ENCODE peak calls at places on chromosomes 2 and 18, in eight cellular contexts. One of them, this sample, is unnamed.

GRCh38 chr2:8848328-8849100 is 11.1 kb upstream of the KIDINS220 start:
- DNase-seq in brain microvascular endothelial cell: no peak
- DNase-seq in amniotic stem cell: no peak
- DNase-seq in H54: no peak
- DNase-seq in SK-MEL-5: no peak
- DNase-seq in NCI-H146: no peak
- DNase-seq in left ventricle myocardium superior: no peak
- DNase-seq in activated CD4-positive, alpha-beta T cell treated with anti-CD3 and anti-CD28 coated beads, Interleukin-2, amount 50 U/mL, for 24 hours: no peak
- DNase-seq in this sample: no peak

GRCh38 chr2:132999421-132999820 is 329.4 kb upstream of the LYPD1 start:
- DNase-seq in amniotic stem cell: no peak
- DNase-seq in SK-MEL-5: peak
- DNase-seq in brain microvascular endothelial cell: no peak
- DNase-seq in activated CD4-positive, alpha-beta T cell treated with anti-CD3 and anti-CD28 coated beads, Interleukin-2, amount 50 U/mL, for 24 hours: no peak
- DNase-seq in left ventricle myocardium superior: no peak
- DNase-seq in NCI-H146: no peak
- DNase-seq in H54: no peak
- DNase-seq in this sample: no peak

GRCh38 chr2:165839610-165840009 is 45.6 kb upstream of the GALNT3 start:
- DNase-seq in brain microvascular endothelial cell: peak
- DNase-seq in amniotic stem cell: no peak
- DNase-seq in left ventricle myocardium superior: no peak
- DNase-seq in NCI-H146: no peak
- DNase-seq in activated CD4-positive, alpha-beta T cell treated with anti-CD3 and anti-CD28 coated beads, Interleukin-2, amount 50 U/mL, for 24 hours: no peak
- DNase-seq in SK-MEL-5: no peak
- DNase-seq in H54: no peak
- DNase-seq in this sample: no peak

GRCh38 chr18:24491882-24492281 is 31.4 kb downstream of the HRH4 start:
- DNase-seq in brain microvascular endothelial cell: no peak
- DNase-seq in H54: no peak
- DNase-seq in NCI-H146: peak
- DNase-seq in activated CD4-positive, alpha-beta T cell treated with anti-CD3 and anti-CD28 coated beads, Interleukin-2, amount 50 U/mL, for 24 hours: no peak
- DNase-seq in amniotic stem cell: no peak
- DNase-seq in SK-MEL-5: no peak
- DNase-seq in left ventricle myocardium superior: no peak
- DNase-seq in this sample: peak

GRCh38 chr18:49510393-49511115 is 23.5 kb upstream of the C18orf32 start:
- DNase-seq in H54: peak
- DNase-seq in activated CD4-positive, alpha-beta T cell treated with anti-CD3 and anti-CD28 coated beads, Interleukin-2, amount 50 U/mL, for 24 hours: peak
- DNase-seq in NCI-H146: peak
- DNase-seq in brain microvascular endothelial cell: peak
- DNase-seq in left ventricle myocardium superior: peak
- DNase-seq in amniotic stem cell: no peak
- DNase-seq in SK-MEL-5: peak
- DNase-seq in this sample: peak

GRCh38 chr18:48782381-48782841 is 168.4 kb downstream of the SMAD7 start:
- DNase-seq in left ventricle myocardium superior: peak
- DNase-seq in amniotic stem cell: no peak
- DNase-seq in brain microvascular endothelial cell: no peak
- DNase-seq in activated CD4-positive, alpha-beta T cell treated with anti-CD3 and anti-CD28 coated beads, Interleukin-2, amount 50 U/mL, for 24 hours: no peak
- DNase-seq in SK-MEL-5: no peak
- DNase-seq in H54: no peak
- DNase-seq in NCI-H146: no peak
- DNase-seq in this sample: no peak

GRCh38 chr2:105038383-105039061 is 653 bp downstream of the MRPS9 start:
- DNase-seq in H54: peak
- DNase-seq in activated CD4-positive, alpha-beta T cell treated with anti-CD3 and anti-CD28 coated beads, Interleukin-2, amount 50 U/mL, for 24 hours: no peak
- DNase-seq in NCI-H146: peak
- DNase-seq in left ventricle myocardium superior: no peak
- DNase-seq in brain microvascular endothelial cell: no peak
- DNase-seq in amniotic stem cell: no peak
- DNase-seq in SK-MEL-5: no peak
- DNase-seq in this sample: peak

GRCh38 chr2:96097951-96098823 is 18.2 kb downstream of the ADRA2B start:
- DNase-seq in H54: no peak
- DNase-seq in amniotic stem cell: no peak
- DNase-seq in activated CD4-positive, alpha-beta T cell treated with anti-CD3 and anti-CD28 coated beads, Interleukin-2, amount 50 U/mL, for 24 hours: no peak
- DNase-seq in left ventricle myocardium superior: peak
- DNase-seq in brain microvascular endothelial cell: no peak
- DNase-seq in NCI-H146: no peak
- DNase-seq in SK-MEL-5: no peak
- DNase-seq in this sample: no peak

GRCh38 chr2:150911766-150912280 is 349.8 kb downstream of the RBM43 start:
- DNase-seq in left ventricle myocardium superior: peak
- DNase-seq in SK-MEL-5: peak
- DNase-seq in activated CD4-positive, alpha-beta T cell treated with anti-CD3 and anti-CD28 coated beads, Interleukin-2, amount 50 U/mL, for 24 hours: no peak
- DNase-seq in amniotic stem cell: no peak
- DNase-seq in H54: no peak
- DNase-seq in brain microvascular endothelial cell: peak
- DNase-seq in NCI-H146: no peak
- DNase-seq in this sample: no peak

GRCh38 chr2:3303583-3304406 is 73.8 kb downstream of the EIPR1 start:
- DNase-seq in left ventricle myocardium superior: peak
- DNase-seq in NCI-H146: peak
- DNase-seq in brain microvascular endothelial cell: peak
- DNase-seq in H54: peak
- DNase-seq in SK-MEL-5: peak
- DNase-seq in amniotic stem cell: peak
- DNase-seq in activated CD4-positive, alpha-beta T cell treated with anti-CD3 and anti-CD28 coated beads, Interleukin-2, amount 50 U/mL, for 24 hours: peak
- DNase-seq in this sample: peak

GRCh38 chr2:206084870-206085741 is 868 bp downstream of the INO80D start:
- DNase-seq in left ventricle myocardium superior: peak
- DNase-seq in H54: peak
- DNase-seq in amniotic stem cell: no peak
- DNase-seq in activated CD4-positive, alpha-beta T cell treated with anti-CD3 and anti-CD28 coated beads, Interleukin-2, amount 50 U/mL, for 24 hours: peak
- DNase-seq in SK-MEL-5: peak
- DNase-seq in NCI-H146: peak
- DNase-seq in brain microvascular endothelial cell: no peak
- DNase-seq in this sample: peak

GRCh38 chr18:48052291-48052840 is 121.9 kb upstream of the SMAD2 start:
- DNase-seq in amniotic stem cell: no peak
- DNase-seq in left ventricle myocardium superior: no peak
- DNase-seq in activated CD4-positive, alpha-beta T cell treated with anti-CD3 and anti-CD28 coated beads, Interleukin-2, amount 50 U/mL, for 24 hours: no peak
- DNase-seq in SK-MEL-5: no peak
- DNase-seq in H54: no peak
- DNase-seq in brain microvascular endothelial cell: no peak
- DNase-seq in NCI-H146: no peak
- DNase-seq in this sample: no peak

GRCh38 chr18:49874238-49874637 is 60.9 kb upstream of the ACAA2 start:
- DNase-seq in amniotic stem cell: no peak
- DNase-seq in NCI-H146: no peak
- DNase-seq in SK-MEL-5: no peak
- DNase-seq in H54: no peak
- DNase-seq in activated CD4-positive, alpha-beta T cell treated with anti-CD3 and anti-CD28 coated beads, Interleukin-2, amount 50 U/mL, for 24 hours: no peak
- DNase-seq in brain microvascular endothelial cell: no peak
- DNase-seq in left ventricle myocardium superior: no peak
- DNase-seq in this sample: no peak

GRCh38 chr18:13453714-13454113 is 235.2 kb downstream of the LDLRAD4 start:
- DNase-seq in SK-MEL-5: no peak
- DNase-seq in activated CD4-positive, alpha-beta T cell treated with anti-CD3 and anti-CD28 coated beads, Interleukin-2, amount 50 U/mL, for 24 hours: no peak
- DNase-seq in left ventricle myocardium superior: peak
- DNase-seq in NCI-H146: peak
- DNase-seq in amniotic stem cell: no peak
- DNase-seq in H54: no peak
- DNase-seq in brain microvascular endothelial cell: no peak
- DNase-seq in this sample: peak

GRCh38 chr18:47619771-47620170 is 310.7 kb downstream of the SMAD2 start:
- DNase-seq in SK-MEL-5: no peak
- DNase-seq in H54: no peak
- DNase-seq in brain microvascular endothelial cell: no peak
- DNase-seq in activated CD4-positive, alpha-beta T cell treated with anti-CD3 and anti-CD28 coated beads, Interleukin-2, amount 50 U/mL, for 24 hours: no peak
- DNase-seq in left ventricle myocardium superior: no peak
- DNase-seq in amniotic stem cell: no peak
- DNase-seq in NCI-H146: no peak
- DNase-seq in this sample: no peak

GRCh38 chr2:136141510-136142154 is 23.7 kb upstream of the CXCR4 start:
- DNase-seq in amniotic stem cell: no peak
- DNase-seq in H54: no peak
- DNase-seq in left ventricle myocardium superior: no peak
- DNase-seq in activated CD4-positive, alpha-beta T cell treated with anti-CD3 and anti-CD28 coated beads, Interleukin-2, amount 50 U/mL, for 24 hours: no peak
- DNase-seq in SK-MEL-5: no peak
- DNase-seq in brain microvascular endothelial cell: no peak
- DNase-seq in NCI-H146: peak
- DNase-seq in this sample: peak

GRCh38 chr2:144032566-144032965 is 487.4 kb downstream of the ZEB2 start:
- DNase-seq in activated CD4-positive, alpha-beta T cell treated with anti-CD3 and anti-CD28 coated beads, Interleukin-2, amount 50 U/mL, for 24 hours: no peak
- DNase-seq in H54: no peak
- DNase-seq in NCI-H146: no peak
- DNase-seq in brain microvascular endothelial cell: no peak
- DNase-seq in amniotic stem cell: no peak
- DNase-seq in left ventricle myocardium superior: no peak
- DNase-seq in SK-MEL-5: no peak
- DNase-seq in this sample: no peak

GRCh38 chr2:47896450-47896968 is 9.8 kb downstream of the FBXO11 start:
- DNase-seq in NCI-H146: no peak
- DNase-seq in brain microvascular endothelial cell: no peak
- DNase-seq in SK-MEL-5: no peak
- DNase-seq in left ventricle myocardium superior: no peak
- DNase-seq in activated CD4-positive, alpha-beta T cell treated with anti-CD3 and anti-CD28 coated beads, Interleukin-2, amount 50 U/mL, for 24 hours: no peak
- DNase-seq in amniotic stem cell: no peak
- DNase-seq in H54: no peak
- DNase-seq in this sample: no peak

GRCh38 chr2:144256996-144257707 is 262.8 kb downstream of the ZEB2 start:
- DNase-seq in brain microvascular endothelial cell: no peak
- DNase-seq in left ventricle myocardium superior: no peak
- DNase-seq in activated CD4-positive, alpha-beta T cell treated with anti-CD3 and anti-CD28 coated beads, Interleukin-2, amount 50 U/mL, for 24 hours: no peak
- DNase-seq in H54: no peak
- DNase-seq in amniotic stem cell: no peak
- DNase-seq in SK-MEL-5: no peak
- DNase-seq in NCI-H146: no peak
- DNase-seq in this sample: no peak

GRCh38 chr2:101278925-101279324 is 26.2 kb downstream of the CNOT11 start:
- DNase-seq in brain microvascular endothelial cell: no peak
- DNase-seq in left ventricle myocardium superior: no peak
- DNase-seq in amniotic stem cell: no peak
- DNase-seq in SK-MEL-5: no peak
- DNase-seq in activated CD4-positive, alpha-beta T cell treated with anti-CD3 and anti-CD28 coated beads, Interleukin-2, amount 50 U/mL, for 24 hours: no peak
- DNase-seq in NCI-H146: no peak
- DNase-seq in H54: no peak
- DNase-seq in this sample: no peak

GRCh38 chr2:205482399-205483065 is 199.8 kb upstream of the NRP2 start:
- DNase-seq in NCI-H146: no peak
- DNase-seq in SK-MEL-5: no peak
- DNase-seq in left ventricle myocardium superior: peak
- DNase-seq in amniotic stem cell: no peak
- DNase-seq in H54: no peak
- DNase-seq in activated CD4-positive, alpha-beta T cell treated with anti-CD3 and anti-CD28 coated beads, Interleukin-2, amount 50 U/mL, for 24 hours: no peak
- DNase-seq in brain microvascular endothelial cell: no peak
- DNase-seq in this sample: no peak

GRCh38 chr2:16069933-16070647 is 129.7 kb downstream of the MYCN start:
- DNase-seq in H54: no peak
- DNase-seq in NCI-H146: peak
- DNase-seq in brain microvascular endothelial cell: no peak
- DNase-seq in left ventricle myocardium superior: no peak
- DNase-seq in SK-MEL-5: peak
- DNase-seq in amniotic stem cell: no peak
- DNase-seq in activated CD4-positive, alpha-beta T cell treated with anti-CD3 and anti-CD28 coated beads, Interleukin-2, amount 50 U/mL, for 24 hours: no peak
- DNase-seq in this sample: no peak

GRCh38 chr2:149738771-149739170 is 151.2 kb upstream of the MMADHC start:
- DNase-seq in activated CD4-positive, alpha-beta T cell treated with anti-CD3 and anti-CD28 coated beads, Interleukin-2, amount 50 U/mL, for 24 hours: no peak
- DNase-seq in H54: no peak
- DNase-seq in SK-MEL-5: no peak
- DNase-seq in NCI-H146: no peak
- DNase-seq in brain microvascular endothelial cell: no peak
- DNase-seq in left ventricle myocardium superior: no peak
- DNase-seq in amniotic stem cell: no peak
- DNase-seq in this sample: no peak

GRCh38 chr2:127083819-127084503 is 23.0 kb downstream of the BIN1 start:
- DNase-seq in amniotic stem cell: no peak
- DNase-seq in NCI-H146: no peak
- DNase-seq in activated CD4-positive, alpha-beta T cell treated with anti-CD3 and anti-CD28 coated beads, Interleukin-2, amount 50 U/mL, for 24 hours: no peak
- DNase-seq in H54: peak
- DNase-seq in SK-MEL-5: no peak
- DNase-seq in left ventricle myocardium superior: peak
- DNase-seq in brain microvascular endothelial cell: peak
- DNase-seq in this sample: no peak

GRCh38 chr2:45669109-45669508 is 17.6 kb downstream of the PRKCE start:
- DNase-seq in SK-MEL-5: peak
- DNase-seq in amniotic stem cell: no peak
- DNase-seq in brain microvascular endothelial cell: peak
- DNase-seq in left ventricle myocardium superior: no peak
- DNase-seq in NCI-H146: no peak
- DNase-seq in activated CD4-positive, alpha-beta T cell treated with anti-CD3 and anti-CD28 coated beads, Interleukin-2, amount 50 U/mL, for 24 hours: no peak
- DNase-seq in H54: no peak
- DNase-seq in this sample: no peak

GRCh38 chr2:16034151-16034974 is 94.0 kb downstream of the MYCN start:
- DNase-seq in amniotic stem cell: no peak
- DNase-seq in SK-MEL-5: peak
- DNase-seq in NCI-H146: no peak
- DNase-seq in left ventricle myocardium superior: no peak
- DNase-seq in H54: no peak
- DNase-seq in brain microvascular endothelial cell: no peak
- DNase-seq in activated CD4-positive, alpha-beta T cell treated with anti-CD3 and anti-CD28 coated beads, Interleukin-2, amount 50 U/mL, for 24 hours: no peak
- DNase-seq in this sample: no peak

GRCh38 chr2:177332041-177332991 is 60.3 kb upstream of the AGPS start:
- DNase-seq in NCI-H146: peak
- DNase-seq in SK-MEL-5: peak
- DNase-seq in activated CD4-positive, alpha-beta T cell treated with anti-CD3 and anti-CD28 coated beads, Interleukin-2, amount 50 U/mL, for 24 hours: peak
- DNase-seq in left ventricle myocardium superior: peak
- DNase-seq in H54: peak
- DNase-seq in brain microvascular endothelial cell: peak
- DNase-seq in amniotic stem cell: no peak
- DNase-seq in this sample: peak

GRCh38 chr18:21110667-21111350 is 804 bp downstream of the ROCK1 start:
- DNase-seq in H54: no peak
- DNase-seq in amniotic stem cell: no peak
- DNase-seq in brain microvascular endothelial cell: peak
- DNase-seq in SK-MEL-5: peak
- DNase-seq in left ventricle myocardium superior: peak
- DNase-seq in NCI-H146: peak
- DNase-seq in activated CD4-positive, alpha-beta T cell treated with anti-CD3 and anti-CD28 coated beads, Interleukin-2, amount 50 U/mL, for 24 hours: peak
- DNase-seq in this sample: peak

GRCh38 chr2:162282765-162283425 is 35.6 kb downstream of the IFIH1 start:
- DNase-seq in H54: no peak
- DNase-seq in NCI-H146: no peak
- DNase-seq in brain microvascular endothelial cell: no peak
- DNase-seq in amniotic stem cell: no peak
- DNase-seq in left ventricle myocardium superior: no peak
- DNase-seq in SK-MEL-5: no peak
- DNase-seq in activated CD4-positive, alpha-beta T cell treated with anti-CD3 and anti-CD28 coated beads, Interleukin-2, amount 50 U/mL, for 24 hours: no peak
- DNase-seq in this sample: no peak

GRCh38 chr2:217865373-217865772 is 137.4 kb downstream of the TNS1 start:
- DNase-seq in left ventricle myocardium superior: no peak
- DNase-seq in H54: no peak
- DNase-seq in NCI-H146: no peak
- DNase-seq in amniotic stem cell: no peak
- DNase-seq in SK-MEL-5: no peak
- DNase-seq in activated CD4-positive, alpha-beta T cell treated with anti-CD3 and anti-CD28 coated beads, Interleukin-2, amount 50 U/mL, for 24 hours: no peak
- DNase-seq in brain microvascular endothelial cell: no peak
- DNase-seq in this sample: no peak

GRCh38 chr2:25587361-25587760 is 86.0 kb downstream of the DTNB start:
- DNase-seq in H54: peak
- DNase-seq in amniotic stem cell: no peak
- DNase-seq in NCI-H146: no peak
- DNase-seq in activated CD4-positive, alpha-beta T cell treated with anti-CD3 and anti-CD28 coated beads, Interleukin-2, amount 50 U/mL, for 24 hours: no peak
- DNase-seq in brain microvascular endothelial cell: peak
- DNase-seq in SK-MEL-5: no peak
- DNase-seq in left ventricle myocardium superior: no peak
- DNase-seq in this sample: no peak

GRCh38 chr2:235008584-235009044 is 56.8 kb downstream of the SH3BP4 start:
- DNase-seq in activated CD4-positive, alpha-beta T cell treated with anti-CD3 and anti-CD28 coated beads, Interleukin-2, amount 50 U/mL, for 24 hours: no peak
- DNase-seq in NCI-H146: peak
- DNase-seq in SK-MEL-5: no peak
- DNase-seq in brain microvascular endothelial cell: no peak
- DNase-seq in left ventricle myocardium superior: no peak
- DNase-seq in H54: no peak
- DNase-seq in amniotic stem cell: no peak
- DNase-seq in this sample: no peak

GRCh38 chr2:169276045-169276444 is 86.3 kb downstream of the LRP2 start:
- DNase-seq in NCI-H146: no peak
- DNase-seq in amniotic stem cell: no peak
- DNase-seq in H54: no peak
- DNase-seq in SK-MEL-5: peak
- DNase-seq in brain microvascular endothelial cell: no peak
- DNase-seq in left ventricle myocardium superior: no peak
- DNase-seq in activated CD4-positive, alpha-beta T cell treated with anti-CD3 and anti-CD28 coated beads, Interleukin-2, amount 50 U/mL, for 24 hours: no peak
- DNase-seq in this sample: no peak

GRCh38 chr2:239821694-239822075 is 203.5 kb downstream of the NDUFA10 start:
- DNase-seq in brain microvascular endothelial cell: no peak
- DNase-seq in activated CD4-positive, alpha-beta T cell treated with anti-CD3 and anti-CD28 coated beads, Interleukin-2, amount 50 U/mL, for 24 hours: no peak
- DNase-seq in amniotic stem cell: no peak
- DNase-seq in NCI-H146: no peak
- DNase-seq in left ventricle myocardium superior: peak
- DNase-seq in SK-MEL-5: no peak
- DNase-seq in H54: no peak
- DNase-seq in this sample: no peak

This sample was measured in NCI-H69.